ENCODE peak calls at places on chromosomes 1 and 21, in five cellular contexts. One of them, this sample, is unnamed.

GRCh38 chr1:10637400-10637799 is 159.0 kb downstream of the CASZ1 start:
- DNase-seq in upper lobe of left lung: no peak
- DNase-seq in progenitor cell of endocrine pancreas: no peak
- DNase-seq in left lung: no peak
- DNase-seq in fibroblast of pulmonary artery: no peak
- DNase-seq in this sample: no peak

GRCh38 chr1:33149453-33150190 is 32.2 kb downstream of the TRIM62 start:
- DNase-seq in upper lobe of left lung: no peak
- DNase-seq in progenitor cell of endocrine pancreas: no peak
- DNase-seq in left lung: no peak
- DNase-seq in fibroblast of pulmonary artery: no peak
- DNase-seq in this sample: no peak

GRCh38 chr1:59318271-59318865 is 21.5 kb downstream of the FGGY start:
- DNase-seq in upper lobe of left lung: no peak
- DNase-seq in progenitor cell of endocrine pancreas: no peak
- DNase-seq in left lung: no peak
- DNase-seq in fibroblast of pulmonary artery: no peak
- DNase-seq in this sample: no peak

GRCh38 chr21:42195378-42196031 is 23.4 kb upstream of the ABCG1 start:
- DNase-seq in upper lobe of left lung: peak; percentile 62
- DNase-seq in progenitor cell of endocrine pancreas: no peak
- DNase-seq in left lung: no peak
- DNase-seq in fibroblast of pulmonary artery: peak; percentile 88
- DNase-seq in this sample: no peak

GRCh38 chr1:31811605-31812004 is 4.2 kb downstream of the SPOCD1 start:
- DNase-seq in upper lobe of left lung: peak; percentile 28
- DNase-seq in progenitor cell of endocrine pancreas: no peak
- DNase-seq in left lung: no peak
- DNase-seq in fibroblast of pulmonary artery: peak; percentile 63
- DNase-seq in this sample: peak; percentile 46

GRCh38 chr1:9384751-9385245 is 92.1 kb downstream of the SPSB1 start:
- DNase-seq in upper lobe of left lung: peak; percentile 57
- DNase-seq in progenitor cell of endocrine pancreas: no peak
- DNase-seq in left lung: no peak
- DNase-seq in fibroblast of pulmonary artery: no peak
- DNase-seq in this sample: no peak

GRCh38 chr1:113759341-113760101 is at the start of gene PHTF1:
- DNase-seq in upper lobe of left lung: peak; percentile 95
- DNase-seq in progenitor cell of endocrine pancreas: peak; percentile 58
- DNase-seq in left lung: peak; percentile 97
- DNase-seq in fibroblast of pulmonary artery: peak; percentile 79
- DNase-seq in this sample: peak; percentile 71

GRCh38 chr1:226019550-226019949 is 20.4 kb upstream of the SDE2 start:
- DNase-seq in upper lobe of left lung: no peak
- DNase-seq in progenitor cell of endocrine pancreas: no peak
- DNase-seq in left lung: no peak
- DNase-seq in fibroblast of pulmonary artery: no peak
- DNase-seq in this sample: no peak

DNA sequence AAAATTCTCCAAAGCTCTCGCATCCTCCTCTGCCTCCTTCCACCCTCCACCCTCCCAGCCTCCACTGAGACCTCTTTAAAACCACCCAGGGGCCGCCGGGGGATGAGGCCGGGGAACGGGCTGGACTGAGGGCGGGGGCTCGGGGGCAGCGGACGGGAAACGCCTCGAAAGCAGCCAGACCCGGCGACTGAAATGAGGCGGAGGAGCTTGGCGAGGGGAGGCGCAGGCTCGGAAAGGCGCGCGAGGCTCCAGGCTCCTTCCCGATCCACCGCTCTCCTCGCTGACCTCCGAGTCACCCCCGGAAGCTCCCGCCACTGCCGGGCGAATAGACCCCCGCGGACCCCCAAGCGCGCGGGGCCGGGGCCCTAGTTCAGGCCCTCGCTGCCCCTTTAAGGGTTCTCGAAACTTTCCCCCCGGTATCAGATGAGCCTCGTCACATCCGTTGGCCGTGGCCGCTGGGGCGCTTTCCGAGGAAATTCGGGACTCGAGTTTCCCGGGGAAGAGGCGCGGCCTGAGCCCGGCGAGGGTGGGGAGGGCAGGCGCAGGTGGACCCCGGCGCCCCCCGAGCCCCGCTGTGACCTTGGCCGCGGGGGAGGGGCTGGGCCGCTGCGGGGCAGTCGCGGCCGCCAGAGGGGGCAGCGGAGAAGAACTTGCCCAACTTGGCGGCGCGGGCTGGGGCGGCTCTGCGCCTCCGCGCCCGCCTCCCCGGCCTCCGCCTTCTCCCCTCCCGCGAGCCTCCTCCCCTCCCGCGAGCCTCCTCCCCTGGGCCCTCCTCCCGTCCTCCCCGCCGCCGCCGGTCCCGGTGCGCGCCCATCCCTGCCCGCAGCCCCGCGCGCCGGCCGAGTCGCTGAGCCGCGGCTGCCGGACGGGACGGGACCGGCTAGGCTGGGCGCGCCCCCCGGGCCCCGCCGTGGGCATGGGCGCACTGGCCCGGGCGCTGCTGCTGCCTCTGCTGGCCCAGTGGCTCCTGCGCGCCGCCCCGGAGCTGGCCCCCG is at the start of gene BACE2:
- DNase-seq in upper lobe of left lung: peak; percentile 94
- DNase-seq in progenitor cell of endocrine pancreas: peak; percentile 68
- DNase-seq in left lung: peak; percentile 91
- DNase-seq in fibroblast of pulmonary artery: peak; percentile 74
- DNase-seq in this sample: peak; percentile 61
- TF ChIP-seq CTCF in upper lobe of left lung: peak; percentile 83
- TF ChIP-seq CTCF in progenitor cell of endocrine pancreas: peak; percentile 74
- TF ChIP-seq CTCF in left lung: peak; percentile 54
- TF ChIP-seq CTCF in fibroblast of pulmonary artery: peak; percentile 18
- TF ChIP-seq CTCF in this sample: peak; percentile 70

GRCh38 chr1:2514863-2515762 is 11.3 kb downstream of the PANK4 start:
- DNase-seq in upper lobe of left lung: peak; percentile 65
- DNase-seq in progenitor cell of endocrine pancreas: no peak
- DNase-seq in left lung: no peak
- DNase-seq in fibroblast of pulmonary artery: no peak
- DNase-seq in this sample: no peak
- TF ChIP-seq CTCF in upper lobe of left lung: no peak
- TF ChIP-seq CTCF in progenitor cell of endocrine pancreas: peak; percentile 25
- TF ChIP-seq CTCF in left lung: no peak
- TF ChIP-seq CTCF in fibroblast of pulmonary artery: no peak
- TF ChIP-seq CTCF in this sample: peak; percentile 44

DNA sequence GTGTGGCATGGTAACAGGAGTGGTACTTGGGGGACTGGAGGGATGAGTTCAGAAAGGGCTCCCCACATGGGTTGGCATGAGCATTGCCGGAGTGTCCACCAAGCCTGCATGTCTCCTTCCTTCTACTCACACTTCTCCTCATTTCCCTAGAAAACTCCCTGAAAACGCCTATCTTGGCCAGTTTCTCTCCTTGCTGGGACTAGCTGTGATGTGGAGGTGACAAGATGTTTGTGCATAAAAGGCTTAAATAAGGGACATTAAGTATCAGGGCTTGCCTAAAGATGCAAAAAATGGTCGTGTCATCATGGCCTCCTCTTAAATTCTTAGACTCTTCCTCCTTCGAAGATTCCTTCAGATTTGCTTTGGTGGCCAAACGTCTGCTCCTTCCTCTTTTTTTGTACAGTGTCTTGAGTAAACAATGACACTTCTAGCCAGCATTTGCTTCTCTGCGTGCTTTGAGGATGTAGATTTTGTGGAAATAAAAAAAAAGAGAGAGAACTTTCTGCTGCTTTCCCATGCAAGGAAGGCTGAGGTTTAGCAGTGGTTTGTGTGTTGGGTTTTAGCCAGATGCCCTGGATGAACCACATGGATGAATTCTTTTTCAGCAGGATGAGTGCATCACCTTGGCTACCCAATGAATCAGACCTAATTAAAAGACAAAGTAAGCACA is 239.1 kb upstream of the IRF2BP2 start:
- DNase-seq in upper lobe of left lung: no peak
- DNase-seq in progenitor cell of endocrine pancreas: no peak
- DNase-seq in left lung: no peak
- DNase-seq in fibroblast of pulmonary artery: peak; percentile 32
- DNase-seq in this sample: no peak
- TF ChIP-seq CTCF in upper lobe of left lung: no peak
- TF ChIP-seq CTCF in progenitor cell of endocrine pancreas: no peak
- TF ChIP-seq CTCF in left lung: no peak
- TF ChIP-seq CTCF in fibroblast of pulmonary artery: no peak
- TF ChIP-seq CTCF in this sample: no peak

DNA sequence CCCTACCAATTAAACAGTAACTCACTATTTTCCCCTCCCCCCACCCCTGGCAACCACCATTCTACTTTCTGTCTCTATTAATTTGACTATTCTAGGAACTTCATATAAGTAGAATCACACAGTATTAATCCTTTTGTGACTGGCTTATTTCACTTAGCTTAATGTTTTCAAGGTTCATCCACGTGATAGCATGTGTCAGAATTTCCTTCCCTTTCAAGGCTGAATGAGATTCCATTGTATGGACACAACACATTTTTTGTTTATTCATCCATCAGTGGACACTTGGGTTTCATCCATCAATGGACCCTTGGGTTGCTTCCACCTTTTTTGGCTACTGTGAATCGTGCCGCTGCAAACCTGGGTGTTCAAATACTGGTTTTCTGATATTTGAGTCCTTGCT is 41.7 kb downstream of the EIF2D start:
- DNase-seq in upper lobe of left lung: no peak
- DNase-seq in progenitor cell of endocrine pancreas: no peak
- DNase-seq in left lung: no peak
- DNase-seq in fibroblast of pulmonary artery: no peak
- DNase-seq in this sample: no peak
- TF ChIP-seq CTCF in upper lobe of left lung: no peak
- TF ChIP-seq CTCF in progenitor cell of endocrine pancreas: no peak
- TF ChIP-seq CTCF in left lung: no peak
- TF ChIP-seq CTCF in fibroblast of pulmonary artery: no peak
- TF ChIP-seq CTCF in this sample: no peak

DNA sequence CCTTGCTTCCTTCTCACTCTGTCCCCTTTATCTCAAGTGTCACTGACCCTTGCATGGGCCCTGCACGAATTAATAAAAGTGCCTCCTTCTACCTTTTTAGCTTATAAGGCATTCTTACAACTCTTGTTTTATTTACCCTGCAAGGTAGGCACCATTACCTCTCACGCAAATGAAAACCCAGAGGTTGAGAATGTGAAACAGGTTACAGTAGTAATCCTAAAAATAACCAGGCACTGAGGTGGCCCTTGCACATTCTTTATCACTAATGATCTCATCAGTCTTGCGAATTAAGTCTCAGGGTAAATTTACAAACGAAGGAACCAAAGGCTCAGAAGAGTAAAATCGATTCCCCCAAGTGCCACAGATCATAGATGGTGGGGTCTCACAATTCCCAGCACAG is 3.7 kb downstream of the GLIS1 start:
- DNase-seq in upper lobe of left lung: no peak
- DNase-seq in progenitor cell of endocrine pancreas: no peak
- DNase-seq in left lung: no peak
- DNase-seq in fibroblast of pulmonary artery: no peak
- DNase-seq in this sample: no peak
- TF ChIP-seq CTCF in upper lobe of left lung: no peak
- TF ChIP-seq CTCF in progenitor cell of endocrine pancreas: no peak
- TF ChIP-seq CTCF in left lung: no peak
- TF ChIP-seq CTCF in fibroblast of pulmonary artery: no peak
- TF ChIP-seq CTCF in this sample: no peak

DNA sequence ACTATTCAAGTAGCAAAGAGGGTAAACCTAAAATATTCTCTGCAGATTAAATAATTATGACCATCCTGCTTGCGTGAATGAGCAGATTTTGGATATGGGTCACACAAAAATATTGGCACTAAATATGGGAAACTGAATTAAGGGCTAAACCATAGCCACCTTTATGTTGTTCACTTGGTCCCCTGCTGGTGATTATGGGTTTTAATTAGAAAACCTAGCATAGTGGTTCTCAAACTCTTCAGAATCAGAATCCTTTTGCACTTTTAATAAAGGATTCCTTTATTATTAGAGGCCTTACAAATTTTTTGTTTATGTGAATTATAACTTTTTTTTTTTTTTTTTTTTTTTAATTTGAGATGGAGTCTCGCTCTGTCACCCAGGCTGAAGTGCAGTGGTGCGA is 38.5 kb upstream of the ZNHIT6 start:
- DNase-seq in upper lobe of left lung: no peak
- DNase-seq in progenitor cell of endocrine pancreas: no peak
- DNase-seq in left lung: no peak
- DNase-seq in fibroblast of pulmonary artery: no peak
- DNase-seq in this sample: no peak
- TF ChIP-seq CTCF in upper lobe of left lung: no peak
- TF ChIP-seq CTCF in progenitor cell of endocrine pancreas: peak; percentile 28
- TF ChIP-seq CTCF in left lung: no peak
- TF ChIP-seq CTCF in fibroblast of pulmonary artery: no peak
- TF ChIP-seq CTCF in this sample: no peak

GRCh38 chr1:209646558-209646957 is 5.7 kb downstream of the LAMB3 start:
- DNase-seq in upper lobe of left lung: no peak
- DNase-seq in progenitor cell of endocrine pancreas: no peak
- DNase-seq in left lung: no peak
- DNase-seq in fibroblast of pulmonary artery: peak; percentile 37
- DNase-seq in this sample: no peak
- TF ChIP-seq CTCF in upper lobe of left lung: no peak
- TF ChIP-seq CTCF in progenitor cell of endocrine pancreas: peak; percentile 10
- TF ChIP-seq CTCF in left lung: no peak
- TF ChIP-seq CTCF in fibroblast of pulmonary artery: peak; percentile 28
- TF ChIP-seq CTCF in this sample: peak; percentile 20

GRCh38 chr1:39133340-39133684 is 71.2 kb upstream of the MACF1 start:
- DNase-seq in upper lobe of left lung: no peak
- DNase-seq in progenitor cell of endocrine pancreas: no peak
- DNase-seq in left lung: no peak
- DNase-seq in fibroblast of pulmonary artery: no peak
- DNase-seq in this sample: no peak
- TF ChIP-seq CTCF in upper lobe of left lung: no peak
- TF ChIP-seq CTCF in progenitor cell of endocrine pancreas: no peak
- TF ChIP-seq CTCF in left lung: no peak
- TF ChIP-seq CTCF in fibroblast of pulmonary artery: no peak
- TF ChIP-seq CTCF in this sample: no peak

GRCh38 chr1:233172201-233172600 is 123.3 kb downstream of the PCNX2 start:
- DNase-seq in upper lobe of left lung: no peak
- DNase-seq in progenitor cell of endocrine pancreas: no peak
- DNase-seq in left lung: no peak
- DNase-seq in fibroblast of pulmonary artery: peak; percentile 72
- DNase-seq in this sample: no peak
- TF ChIP-seq CTCF in upper lobe of left lung: peak; percentile 39
- TF ChIP-seq CTCF in progenitor cell of endocrine pancreas: no peak
- TF ChIP-seq CTCF in left lung: peak; percentile 18
- TF ChIP-seq CTCF in fibroblast of pulmonary artery: peak; percentile 34
- TF ChIP-seq CTCF in this sample: peak; percentile 40

DNA sequence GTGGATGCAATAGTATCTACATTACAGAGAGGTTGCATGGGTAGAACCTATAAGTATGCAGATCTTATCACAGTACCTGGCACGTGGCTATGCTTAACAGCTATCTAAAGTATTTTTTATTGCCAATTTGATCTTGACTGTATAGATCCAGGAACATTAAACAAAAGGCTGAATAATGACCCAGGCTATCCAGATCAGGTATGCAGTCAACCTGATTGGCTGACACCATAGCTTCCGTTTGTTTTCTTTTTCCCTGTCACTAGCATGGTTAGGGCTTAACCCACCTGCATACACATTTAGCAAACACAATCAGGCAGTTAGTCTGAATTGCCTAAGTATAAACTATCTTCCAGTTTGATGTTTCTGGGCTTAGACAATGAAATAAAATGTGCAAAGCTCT is 264.9 kb upstream of the PLXNA2 start:
- DNase-seq in upper lobe of left lung: no peak
- DNase-seq in progenitor cell of endocrine pancreas: no peak
- DNase-seq in left lung: no peak
- DNase-seq in fibroblast of pulmonary artery: no peak
- DNase-seq in this sample: no peak
- TF ChIP-seq CTCF in upper lobe of left lung: no peak
- TF ChIP-seq CTCF in progenitor cell of endocrine pancreas: no peak
- TF ChIP-seq CTCF in left lung: no peak
- TF ChIP-seq CTCF in fibroblast of pulmonary artery: no peak
- TF ChIP-seq CTCF in this sample: no peak

This sample was measured in neural crest cell.